ENCODE peak calls at places on chromosomes 12 and 14, in six cellular contexts. J is gastrocnemius medialis, Z is sigmoid colon, D is pancreas, M is mesendoderm, L is PC-3. I is an unnamed sample.
A peak's percentile ranks its signal among the peaks of the same experiment; 100 is the strongest.

GRCh38 chr12:92000587-92000986 is 145.1 kb downstream of the BTG1 start:
- DNase-seq in J (no peak), Z (no peak), D (no peak), M (no peak), L (no peak), I (no peak)

GRCh38 chr12:116389990-116390655 is 112.6 kb upstream of the MED13L start:
- DNase-seq in J (no peak), Z (no peak), D (no peak), M (no peak), L (peak; percentile 100), I (no peak)

GRCh38 chr14:37150414-37150813 is 22.0 kb downstream of the SLC25A21 start:
- DNase-seq in J (no peak), Z (no peak), D (no peak), M (peak; percentile 40), L (peak; percentile 76), I (no peak)

GRCh38 chr12:130775953-130776856 is 60.1 kb upstream of the RIMBP2 start:
- DNase-seq in J (no peak), Z (no peak), D (peak; percentile 22), M (peak; percentile 90), L (peak; percentile 88), I (peak; percentile 23)

GRCh38 chr12:114812858-114813761 is 129.1 kb upstream of the TBX3 start:
- DNase-seq in J (no peak), Z (no peak), D (no peak), M (peak; percentile 40), L (peak; percentile 92), I (no peak)

GRCh38 chr12:123813349-123813748 is 51.2 kb downstream of the DNAH10 start:
- DNase-seq in J (no peak), Z (no peak), D (no peak), M (no peak), L (no peak), I (no peak)

GRCh38 chr12:89320735-89321134 is 31.6 kb downstream of the DUSP6 start:
- DNase-seq in J (no peak), Z (no peak), D (no peak), M (no peak), L (no peak), I (no peak)

GRCh38 chr12:27644446-27644845 is 51.8 kb upstream of the REP15 start:
- DNase-seq in J (no peak), Z (no peak), D (no peak), M (no peak), L (peak; percentile 45), I (no peak)

GRCh38 chr12:32988982-32989381 is 92.4 kb upstream of the PKP2 start:
- DNase-seq in J (no peak), Z (no peak), D (no peak), M (peak; percentile 48), L (peak; percentile 32), I (peak; percentile 19)

GRCh38 chr14:50542941-50543418 is 10.6 kb upstream of the MAP4K5 start:
- DNase-seq in J (peak; percentile 6), Z (no peak), D (no peak), M (peak; percentile 58), L (peak; percentile 87), I (no peak)

GRCh38 chr12:31594681-31595080 is 3.7 kb upstream of the DENND5B start:
- DNase-seq in J (no peak), Z (no peak), D (no peak), M (peak; percentile 56), L (no peak), I (no peak)

GRCh38 chr12:52672321-52672933 is 7.8 kb downstream of the KRT1 start:
- DNase-seq in J (no peak), Z (no peak), D (no peak), M (peak; percentile 66), L (peak; percentile 10), I (no peak)

GRCh38 chr12:71799105-71799504 is 40.5 kb upstream of the TBC1D15 start:
- DNase-seq in J (no peak), Z (no peak), D (no peak), M (peak; percentile 66), L (peak; percentile 55), I (no peak)

GRCh38 chr12:44869503-44869902 is 6.6 kb downstream of the NELL2 start:
- DNase-seq in J (no peak), Z (no peak), D (no peak), M (no peak), L (no peak), I (no peak)

GRCh38 chr12:91563011-91563410 is 380.4 kb upstream of the DCN start:
- DNase-seq in J (no peak), Z (no peak), D (no peak), M (no peak), L (no peak), I (no peak)

GRCh38 chr14:24952851-24953666 is 96.9 kb downstream of the STXBP6 start:
- DNase-seq in J (no peak), Z (no peak), D (no peak), M (peak; percentile 76), L (peak; percentile 4), I (peak; percentile 32)

GRCh38 chr12:44812062-44812461 is 64.1 kb downstream of the NELL2 start:
- DNase-seq in J (no peak), Z (no peak), D (no peak), M (peak; percentile 53), L (peak; percentile 22), I (no peak)

GRCh38 chr12:62466018-62466595 is 519 bp upstream of the MON2 start:
- DNase-seq in J (peak; percentile 4), Z (peak; percentile 72), D (peak; percentile 31), M (peak; percentile 59), L (peak; percentile 44), I (no peak)

GRCh38 chr12:54251667-54252284 is 28.1 kb downstream of the CBX5 start:
- DNase-seq in J (no peak), Z (no peak), D (no peak), M (peak; percentile 63), L (peak; percentile 65), I (no peak)

GRCh38 chr14:74984241-74985027 is 18.3 kb upstream of the EIF2B2 start:
- DNase-seq in J (no peak), Z (no peak), D (no peak), M (no peak), L (no peak), I (no peak)
- H3K27ac ChIP-seq in J (peak overlapping the region; percentile 36), Z (no peak overlapping the region), D (no peak overlapping the region), M (no peak overlapping the region), L (no peak overlapping the region), I (no peak overlapping the region)

DNA sequence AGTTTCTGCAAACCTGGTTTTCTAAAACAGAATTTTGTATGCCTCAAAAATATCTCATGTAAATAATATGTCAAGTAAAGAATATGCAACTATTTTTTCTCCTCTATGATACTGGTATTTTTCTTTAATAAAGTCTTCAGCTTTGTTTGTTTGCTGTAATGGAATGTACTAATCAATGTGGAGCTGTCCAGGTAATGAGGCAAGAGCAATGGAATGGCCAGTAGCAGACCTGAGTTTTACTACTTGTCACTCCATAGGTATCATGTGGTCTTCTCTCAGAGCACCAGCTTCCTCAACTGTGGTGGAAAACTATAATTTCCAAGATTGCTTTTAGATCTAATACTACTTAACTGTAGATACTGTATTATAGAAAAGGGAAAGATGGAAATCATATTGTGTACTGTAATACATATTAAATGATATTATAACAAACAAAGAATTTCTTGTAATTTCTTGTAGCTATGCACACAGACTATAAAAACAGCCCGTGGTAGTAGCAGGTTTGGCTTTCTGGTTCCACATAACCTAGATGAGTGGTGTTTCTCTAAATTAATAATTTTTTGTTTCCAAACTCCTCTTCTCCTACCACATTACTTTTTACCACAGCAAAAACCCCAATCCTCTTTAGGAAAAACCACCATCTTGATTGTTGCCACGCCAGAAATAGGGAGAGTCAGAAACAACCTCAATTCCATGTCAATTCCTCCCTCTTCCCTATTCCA is 70.6 kb downstream of the KIF21A start:
- DNase-seq in J (no peak), Z (no peak), D (no peak), M (no peak), L (no peak), I (no peak)
- H3K27ac ChIP-seq in J (no peak overlapping the region), Z (no peak overlapping the region), D (no peak overlapping the region), M (no peak overlapping the region), L (no peak overlapping the region), I (no peak overlapping the region)

GRCh38 chr14:95290769-95291440 is 28.8 kb downstream of the CLMN start:
- DNase-seq in J (peak; percentile 65), Z (no peak), D (peak; percentile 90), M (peak; percentile 38), L (peak; percentile 75), I (no peak)
- H3K27ac ChIP-seq in J (peak overlapping the region; percentile 81), Z (peak overlapping the region; percentile 40), D (peak overlapping the region; percentile 82), M (no peak overlapping the region), L (peak overlapping the region; percentile 56), I (peak overlapping the region; percentile 39)

DNA sequence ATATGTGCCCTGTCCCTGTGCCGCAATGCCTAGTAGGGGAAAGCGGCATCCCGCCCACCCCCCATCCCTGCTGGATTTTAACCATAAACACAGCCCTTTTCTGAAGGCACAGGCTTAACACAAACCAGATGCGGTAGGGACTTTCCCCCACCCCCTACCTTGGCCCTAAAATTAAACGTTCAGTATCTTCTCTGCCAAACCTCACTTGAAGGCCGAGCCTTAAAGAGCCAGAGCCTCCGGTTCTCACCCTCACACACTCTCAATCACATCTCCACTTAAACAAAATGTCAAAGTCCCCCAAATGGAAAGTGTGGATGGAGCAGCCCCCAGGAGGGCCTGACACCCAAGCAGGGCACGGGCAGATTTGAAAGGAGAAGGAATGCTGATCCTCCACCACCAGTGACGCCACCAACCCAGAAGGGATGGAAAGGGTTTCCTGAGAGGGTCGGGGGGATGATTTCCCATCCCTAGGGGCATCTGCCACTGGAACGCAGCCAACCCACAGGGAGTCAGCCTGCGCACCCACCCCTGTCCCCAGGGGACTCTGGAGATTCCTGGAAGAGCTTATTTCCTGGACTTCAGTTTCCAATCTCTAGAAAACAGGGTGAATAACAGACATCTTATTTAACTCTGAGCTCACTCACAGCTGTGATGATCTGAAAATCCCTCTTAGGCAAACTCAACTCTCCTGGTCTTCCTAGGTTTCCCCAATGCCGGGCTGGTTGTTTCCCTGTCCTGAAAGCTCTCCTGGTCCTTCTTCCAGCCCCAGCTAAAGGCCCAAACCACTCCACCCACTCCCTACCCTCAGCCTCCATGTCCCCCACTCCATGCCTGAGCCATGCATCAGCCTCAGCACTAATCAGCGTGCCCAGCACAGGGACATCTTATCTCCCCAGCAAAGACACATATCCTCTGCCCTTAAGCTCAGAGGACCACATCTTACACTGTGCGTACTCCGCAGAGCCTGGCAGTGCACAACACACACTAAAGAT is 26.3 kb downstream of the ACTN1 start:
- DNase-seq in J (no peak), Z (peak; percentile 85), D (no peak), M (no peak), L (no peak), I (no peak)
- H3K27ac ChIP-seq in J (peak overlapping the region; percentile 58), Z (peak overlapping the region; percentile 98), D (peak overlapping the region; percentile 17), M (no peak overlapping the region), L (peak overlapping the region; percentile 84), I (peak overlapping the region; percentile 36)

GRCh38 chr12:79127268-79127895 is 262.8 kb downstream of the SYT1 start:
- DNase-seq in J (no peak), Z (no peak), D (no peak), M (no peak), L (peak; percentile 7), I (no peak)
- H3K27ac ChIP-seq in J (no peak overlapping the region), Z (no peak overlapping the region), D (no peak overlapping the region), M (no peak overlapping the region), L (no peak overlapping the region), I (peak overlapping the region; percentile 24)

GRCh38 chr12:93570552-93571359 is 1.7 kb upstream of the SOCS2 start:
- DNase-seq in J (peak; percentile 83), Z (peak; percentile 99), D (peak; percentile 95), M (peak; percentile 97), L (peak; percentile 93), I (peak; percentile 92)
- H3K27ac ChIP-seq in J (peak overlapping the region; percentile 83), Z (peak overlapping the region; percentile 97), D (peak overlapping the region; percentile 82), M (peak overlapping the region; percentile 97), L (peak overlapping the region; percentile 61), I (peak overlapping the region; percentile 80)